ENCODE peak calls at places on chromosomes 7 and 10, in nine cellular contexts. X is mammary epithelial cell, M is GM23338, P is HCT116, U is fibroblast of lung, R is OCI-LY7, W is neuronal stem cell, J is GM23248, L is PC-9. O is an unnamed sample.

GRCh38 chr10:113108180-113108835 is 158.3 kb downstream of the TCF7L2 start:
- DNase-seq in X (no peak), M (peak), P (no peak), U (no peak), R (peak), W (peak), J (peak), L (no peak), O (no peak)

GRCh38 chr10:21517134-21517982 is 8.1 kb downstream of the SKIDA1 start:
- DNase-seq in X (peak), M (peak), P (no peak), U (peak), R (peak), W (no peak), J (peak), L (peak), O (peak)

GRCh38 chr7:45702751-45703150 is 128.6 kb downstream of the ADCY1 start:
- DNase-seq in X (no peak), M (no peak), P (no peak), U (no peak), R (no peak), W (no peak), J (no peak), L (no peak), O (no peak)

GRCh38 chr7:156920076-156920475 is 27.1 kb upstream of the LMBR1 start:
- DNase-seq in X (no peak), M (no peak), P (no peak), U (no peak), R (no peak), W (no peak), J (no peak), L (no peak), O (no peak)

GRCh38 chr10:78937800-78938694 is 130.7 kb upstream of the ZMIZ1 start:
- DNase-seq in X (no peak), M (peak), P (no peak), U (no peak), R (peak), W (no peak), J (no peak), L (no peak), O (no peak)

GRCh38 chr7:41760293-41760692 is 57.4 kb upstream of the INHBA start:
- DNase-seq in X (no peak), M (no peak), P (no peak), U (no peak), R (no peak), W (no peak), J (peak), L (no peak), O (no peak)

GRCh38 chr7:37541810-37542443 is 93.3 kb upstream of the ELMO1 start:
- DNase-seq in X (no peak), M (no peak), P (no peak), U (no peak), R (no peak), W (no peak), J (no peak), L (no peak), O (no peak)

GRCh38 chr10:17915181-17915580 is 36.5 kb upstream of the SLC39A12 start:
- DNase-seq in X (no peak), M (no peak), P (no peak), U (peak), R (no peak), W (no peak), J (no peak), L (no peak), O (no peak)

GRCh38 chr10:31920538-31920937 is 8.1 kb downstream of the ARHGAP12 start:
- DNase-seq in X (no peak), M (no peak), P (no peak), U (no peak), R (no peak), W (no peak), J (no peak), L (no peak), O (no peak)

GRCh38 chr7:83410989-83411591 is 237.8 kb downstream of the SEMA3E start:
- DNase-seq in X (peak), M (peak), P (peak), U (peak), R (peak), W (peak), J (peak), L (no peak), O (peak)

GRCh38 chr7:100699018-100699417 is 5.0 kb upstream of the GIGYF1 start:
- DNase-seq in X (no peak), M (no peak), P (no peak), U (no peak), R (no peak), W (no peak), J (no peak), L (no peak), O (no peak)

GRCh38 chr7:20409961-20410360 is 79.3 kb downstream of the ITGB8 start:
- DNase-seq in X (no peak), M (no peak), P (no peak), U (no peak), R (no peak), W (no peak), J (peak), L (no peak), O (no peak)

GRCh38 chr7:20412023-20412422 is 81.3 kb downstream of the ITGB8 start:
- DNase-seq in X (no peak), M (no peak), P (no peak), U (no peak), R (no peak), W (no peak), J (no peak), L (no peak), O (no peak)

GRCh38 chr7:20404371-20404770 is 73.7 kb downstream of the ITGB8 start:
- DNase-seq in X (no peak), M (no peak), P (no peak), U (no peak), R (no peak), W (peak), J (no peak), L (no peak), O (no peak)

GRCh38 chr7:20408467-20408826 is 77.7 kb downstream of the ITGB8 start:
- DNase-seq in X (peak), M (no peak), P (no peak), U (peak), R (no peak), W (no peak), J (peak), L (peak), O (no peak)

DNA sequence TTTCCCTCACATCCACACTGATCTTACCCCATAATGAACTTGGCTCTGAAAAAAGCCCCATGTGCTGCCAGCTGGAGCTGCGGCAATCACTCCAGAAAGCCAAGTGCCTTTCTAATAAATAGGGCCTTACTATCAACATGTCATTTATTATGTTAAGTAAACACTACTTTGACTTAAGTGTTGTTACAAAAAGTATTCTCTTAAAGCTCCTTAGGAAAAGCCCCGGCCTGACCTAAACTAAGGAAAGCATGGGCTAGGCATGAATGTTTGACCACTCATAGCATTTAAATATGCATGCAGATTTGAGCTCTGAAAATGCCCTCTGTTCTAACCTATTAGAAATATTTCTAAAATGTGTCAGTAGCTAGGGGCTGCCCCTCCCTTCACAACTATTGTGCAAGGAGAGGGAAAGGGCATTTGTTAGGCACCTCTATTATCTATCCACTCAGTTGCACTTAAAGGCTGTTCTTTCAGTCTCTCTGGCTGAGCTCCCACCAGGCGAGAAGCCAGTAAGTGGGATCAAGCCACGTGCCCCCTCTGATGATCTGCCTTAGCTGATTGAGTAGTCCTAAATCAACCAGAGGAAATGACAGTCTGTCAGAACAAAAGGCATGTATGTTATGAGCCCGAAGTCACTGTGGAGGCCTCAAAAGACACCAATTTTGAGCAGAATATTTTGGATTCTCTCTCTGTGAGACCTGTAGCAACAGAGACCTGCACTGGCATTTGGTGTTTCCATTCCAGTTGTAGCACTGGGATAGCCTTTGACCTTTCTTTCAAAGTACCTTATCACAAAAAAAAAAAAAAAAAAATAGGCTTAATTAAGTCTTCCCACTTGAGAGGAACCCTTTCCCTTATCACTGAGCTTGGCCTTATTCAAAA is 77.1 kb downstream of the ITGB8 start:
- DNase-seq in X (peak), M (no peak), P (no peak), U (peak), R (no peak), W (no peak), J (peak), L (peak), O (no peak)
- H3K27ac ChIP-seq in X (peak), M (no peak), P (no peak), U (no peak), R (no peak), W (peak), J (peak), L (peak), O (peak)

GRCh38 chr10:81569488-81569887 is 305.5 kb upstream of the NRG3 start:
- DNase-seq in X (no peak), M (no peak), P (no peak), U (no peak), R (no peak), W (no peak), J (no peak), L (no peak), O (no peak)
- H2AFZ ChIP-seq in X (no peak), M (peak), P (no peak), U (no peak), R (no peak), W (no peak), J (no peak), L (no peak), O (no peak)

GRCh38 chr10:89491932-89492331 is 43.5 kb downstream of the SLC16A12 start:
- DNase-seq in X (no peak), M (no peak), P (no peak), U (no peak), R (no peak), W (no peak), J (no peak), L (no peak), O (no peak)

GRCh38 chr10:89494068-89494467 is 41.3 kb downstream of the SLC16A12 start:
- DNase-seq in X (no peak), M (no peak), P (no peak), U (no peak), R (no peak), W (no peak), J (no peak), L (no peak), O (no peak)

GRCh38 chr10:89494615-89495014 is 40.8 kb downstream of the SLC16A12 start:
- DNase-seq in X (no peak), M (no peak), P (no peak), U (no peak), R (no peak), W (no peak), J (no peak), L (no peak), O (no peak)

DNA sequence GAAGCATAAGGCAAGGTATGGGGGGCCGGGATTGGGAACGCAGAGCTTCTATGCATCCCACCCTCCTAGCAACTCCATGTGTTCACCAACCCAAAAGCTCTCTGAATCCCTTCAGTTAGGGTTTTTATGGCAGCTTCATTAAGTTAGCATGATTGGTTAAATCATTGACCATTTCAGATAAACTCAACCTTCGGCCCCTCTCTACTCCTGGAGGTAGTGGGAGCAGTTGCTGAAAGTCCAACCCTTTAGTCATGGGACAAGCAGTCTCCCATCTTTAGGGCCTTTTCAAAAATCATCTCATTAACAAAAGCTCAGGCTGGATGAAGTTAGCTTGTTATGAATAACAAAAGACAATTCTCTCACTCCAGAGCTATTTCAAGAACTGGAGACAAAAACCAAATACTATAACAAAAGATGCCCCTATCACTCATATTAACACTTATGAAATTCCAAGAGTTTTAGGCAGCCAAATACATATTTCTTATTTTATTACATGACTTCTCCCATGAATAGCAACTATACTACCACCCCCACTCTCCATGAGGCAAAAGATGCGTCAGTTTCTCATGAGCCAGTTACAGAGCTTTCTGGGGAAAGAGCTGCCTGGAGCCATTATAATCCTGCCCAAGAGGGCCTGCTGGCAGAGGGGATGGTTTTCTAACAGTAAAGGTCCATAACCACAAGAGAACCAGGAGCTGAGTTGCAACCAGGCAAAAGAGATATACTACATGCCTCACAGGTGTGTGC is 44.6 kb downstream of the SLC16A12 start:
- DNase-seq in X (no peak), M (no peak), P (no peak), U (no peak), R (no peak), W (no peak), J (peak), L (no peak), O (no peak)
- H3K4me3 ChIP-seq in X (no peak), M (no peak), P (no peak), U (no peak), R (no peak), W (no peak), J (no peak), L (no peak), O (no peak)

GRCh38 chr10:75305675-75306074 is 69.9 kb upstream of the COMTD1 start:
- DNase-seq in X (no peak), M (no peak), P (no peak), U (no peak), R (no peak), W (no peak), J (no peak), L (no peak), O (no peak)

GRCh38 chr10:75302029-75302428 is 66.3 kb upstream of the COMTD1 start:
- DNase-seq in X (no peak), M (no peak), P (no peak), U (no peak), R (no peak), W (no peak), J (no peak), L (no peak), O (no peak)

GRCh38 chr10:75304313-75304712 is 68.6 kb upstream of the COMTD1 start:
- DNase-seq in X (no peak), M (no peak), P (no peak), U (peak), R (no peak), W (no peak), J (no peak), L (no peak), O (no peak)

GRCh38 chr10:75303045-75303777 is 67.5 kb upstream of the COMTD1 start:
- DNase-seq in X (no peak), M (no peak), P (no peak), U (no peak), R (no peak), W (no peak), J (no peak), L (no peak), O (no peak)

DNA sequence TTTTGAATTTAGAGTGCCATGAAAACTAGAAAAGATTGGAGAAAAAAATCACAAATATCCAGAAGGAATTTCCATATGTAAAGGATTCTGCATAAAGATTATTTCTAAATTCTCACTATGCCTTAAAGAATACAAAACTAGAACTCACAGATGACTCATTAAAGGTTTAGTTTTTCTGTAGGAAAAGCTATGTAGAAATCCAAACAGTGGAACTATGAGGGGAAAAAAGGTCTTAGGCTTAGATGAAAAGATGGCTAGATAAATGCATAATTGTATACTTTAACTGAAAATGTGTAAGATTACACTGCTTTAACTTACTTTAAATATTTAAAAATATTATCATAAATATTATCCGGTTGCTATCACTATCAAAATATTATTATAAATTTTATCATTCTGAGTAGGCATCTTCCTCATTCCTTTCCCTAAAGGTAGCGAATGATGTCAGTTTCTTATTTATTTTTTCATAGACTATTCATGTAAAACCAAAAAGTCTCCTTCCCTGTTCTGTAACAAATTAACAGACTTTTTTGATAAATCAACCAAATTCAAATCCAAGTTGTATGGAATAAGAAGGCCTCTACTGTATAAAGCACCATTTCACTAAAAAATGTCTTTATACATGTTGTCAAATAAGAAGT is 69.1 kb upstream of the COMTD1 start:
- DNase-seq in X (no peak), M (no peak), P (no peak), U (peak), R (no peak), W (no peak), J (no peak), L (no peak), O (no peak)
- H3K27ac ChIP-seq in X (no peak), M (no peak), P (no peak), U (no peak), R (no peak), W (no peak), J (no peak), L (no peak), O (no peak)

GRCh38 chr10:110225441-110225755 is 18.0 kb downstream of the MXI1 start:
- DNase-seq in X (no peak), M (no peak), P (no peak), U (no peak), R (no peak), W (no peak), J (no peak), L (no peak), O (no peak)
- H2AFZ ChIP-seq in X (peak), M (no peak), P (peak), U (peak), R (peak), W (peak), J (peak), L (peak), O (peak)